ENCODE peak calls at places on chromosomes 16 and 17, in ten cellular contexts. W, N, D, L, I, H, C, P, B and E are unnamed samples.
A peak's percentile ranks its signal among the peaks of the same experiment; 100 is the strongest.

GRCh38 chr16:60905806-60906205 is 1130.4 kb downstream of the CDH8 start:
- DNase-seq in W (no peak), N (no peak), D (no peak), L (no peak), I (no peak), H (no peak), C (no peak), P (no peak), B (no peak), E (no peak)

GRCh38 chr17:59723607-59724006 is 16.2 kb downstream of the VMP1 start:
- DNase-seq in W (no peak), N (no peak), D (no peak), L (no peak), I (no peak), H (no peak), C (no peak), P (no peak), B (no peak), E (no peak)

GRCh38 chr16:19522369-19523159 is 666 bp upstream of the GDE1 start:
- DNase-seq in W (no peak), N (no peak), D (no peak), L (no peak), I (no peak), H (no peak), C (no peak), P (no peak), B (no peak), E (no peak)

GRCh38 chr16:68091604-68092261 is 6.6 kb downstream of the NFATC3 start:
- DNase-seq in W (no peak), N (no peak), D (no peak), L (peak; percentile 72), I (no peak), H (no peak), C (peak; percentile 5), P (no peak), B (no peak), E (no peak)

GRCh38 chr16:54370653-54371052 is 84.1 kb upstream of the IRX3 start:
- DNase-seq in W (no peak), N (no peak), D (no peak), L (no peak), I (peak; percentile 57), H (no peak), C (no peak), P (no peak), B (no peak), E (peak; percentile 46)

GRCh38 chr16:15703029-15703736 is 53.1 kb downstream of the NDE1 start:
- DNase-seq in W (no peak), N (no peak), D (no peak), L (no peak), I (no peak), H (no peak), C (no peak), P (no peak), B (no peak), E (no peak)

GRCh38 chr17:14019186-14019956 is 49.9 kb upstream of the COX10 start:
- DNase-seq in W (no peak), N (no peak), D (no peak), L (peak; percentile 57), I (no peak), H (no peak), C (no peak), P (no peak), B (no peak), E (no peak)

GRCh38 chr16:84836234-84836647 is 16.5 kb downstream of the CRISPLD2 start:
- DNase-seq in W (no peak), N (peak; percentile 71), D (peak; percentile 49), L (peak; percentile 100), I (peak; percentile 78), H (peak; percentile 73), C (peak; percentile 87), P (peak; percentile 79), B (peak; percentile 98), E (peak; percentile 71)

GRCh38 chr17:29390856-29391631 is 881 bp downstream of the TAOK1 start:
- DNase-seq in W (peak; percentile 28), N (peak; percentile 50), D (no peak), L (peak; percentile 42), I (peak; percentile 53), H (peak; percentile 25), C (peak; percentile 67), P (peak; percentile 14), B (peak; percentile 22), E (peak; percentile 20)

GRCh38 chr17:57874058-57874419 is 24.2 kb upstream of the MRPS23 start:
- DNase-seq in W (no peak), N (no peak), D (no peak), L (no peak), I (no peak), H (no peak), C (no peak), P (no peak), B (no peak), E (no peak)

GRCh38 chr17:20095366-20096080 is 86.4 kb downstream of the SPECC1 start:
- DNase-seq in W (peak; percentile 67), N (no peak), D (peak; percentile 66), L (peak; percentile 13), I (peak; percentile 88), H (peak; percentile 22), C (peak; percentile 84), P (peak; percentile 76), B (peak; percentile 66), E (peak; percentile 92)

GRCh38 chr16:47617732-47618131 is 156.6 kb downstream of the PHKB start:
- DNase-seq in W (no peak), N (no peak), D (no peak), L (no peak), I (no peak), H (no peak), C (no peak), P (no peak), B (no peak), E (no peak)

GRCh38 chr16:81521141-81521626 is 76.6 kb downstream of the CMIP start:
- DNase-seq in W (no peak), N (peak; percentile 92), D (peak; percentile 34), L (no peak), I (peak; percentile 73), H (peak; percentile 63), C (no peak), P (no peak), B (no peak), E (no peak)

GRCh38 chr17:4276514-4276913 is 12.7 kb upstream of the ANKFY1 start:
- DNase-seq in W (no peak), N (no peak), D (no peak), L (no peak), I (no peak), H (no peak), C (no peak), P (no peak), B (no peak), E (no peak)

GRCh38 chr17:47875011-47875471 is 21.0 kb upstream of the SP2 start:
- DNase-seq in W (no peak), N (no peak), D (no peak), L (no peak), I (no peak), H (no peak), C (peak; percentile 54), P (no peak), B (no peak), E (no peak)

GRCh38 chr16:54430491-54431030 is 144.0 kb upstream of the IRX3 start:
- DNase-seq in W (no peak), N (no peak), D (no peak), L (peak; percentile 29), I (no peak), H (no peak), C (no peak), P (no peak), B (no peak), E (no peak)

GRCh38 chr17:78359936-78360370 is at the start of gene SOCS3:
- DNase-seq in W (peak; percentile 98), N (peak; percentile 96), D (peak; percentile 92), L (peak; percentile 94), I (peak; percentile 97), H (peak; percentile 96), C (peak; percentile 98), P (peak; percentile 89), B (peak; percentile 94), E (peak; percentile 94)
- TF ChIP-seq POLR2A in W (peak; percentile 96), N (peak; percentile 93), D (peak; percentile 90), L (peak; percentile 99), I (peak; percentile 94), H (peak; percentile 76), C (peak; percentile 98), P (peak; percentile 97), B (peak; percentile 98), E (peak; percentile 81)

GRCh38 chr17:40448213-40448638 is 5.0 kb downstream of the IGFBP4 start:
- DNase-seq in W (no peak), N (no peak), D (peak; percentile 47), L (peak; percentile 23), I (peak; percentile 73), H (peak; percentile 54), C (peak; percentile 68), P (peak; percentile 43), B (peak; percentile 60), E (peak; percentile 49)
- TF ChIP-seq CTCF in W (no peak), N (no peak), D (no peak), L (no peak), I (no peak), H (no peak), C (no peak), P (no peak), B (no peak), E (no peak)

DNA sequence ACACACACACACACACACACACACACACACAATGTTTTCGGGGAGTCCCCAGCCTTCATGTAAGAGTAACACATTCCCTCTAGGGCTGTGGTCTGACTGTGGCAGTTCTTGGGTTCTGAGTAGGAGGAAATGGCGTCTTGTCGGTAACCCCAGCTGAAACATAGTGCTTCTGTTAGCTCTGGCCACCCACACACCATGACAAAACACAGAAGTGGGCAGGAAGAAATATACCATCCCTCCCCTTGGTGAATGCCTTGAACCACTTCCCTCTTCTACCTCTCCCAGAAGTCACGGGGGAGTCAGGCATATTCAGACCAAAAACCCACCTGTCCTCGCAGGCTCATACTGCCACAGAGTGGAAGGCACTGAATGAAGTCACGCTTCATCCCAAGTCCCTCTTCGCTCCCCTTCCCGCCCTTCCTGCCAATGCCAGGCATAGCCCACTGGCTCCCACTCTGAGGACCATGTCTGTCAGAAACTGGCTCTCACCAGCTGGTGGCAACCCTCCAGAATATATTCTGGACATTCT is 11.5 kb downstream of the SLC35B1 start:
- DNase-seq in W (no peak), N (peak; percentile 73), D (no peak), L (peak; percentile 17), I (no peak), H (no peak), C (no peak), P (no peak), B (no peak), E (no peak)
- H3K4me3 ChIP-seq in W (no peak overlapping the region), N (no peak overlapping the region), D (no peak overlapping the region), L (no peak overlapping the region), I (no peak overlapping the region), H (no peak overlapping the region), C (no peak overlapping the region), P (no peak overlapping the region), B (no peak overlapping the region), E (no peak overlapping the region)

DNA sequence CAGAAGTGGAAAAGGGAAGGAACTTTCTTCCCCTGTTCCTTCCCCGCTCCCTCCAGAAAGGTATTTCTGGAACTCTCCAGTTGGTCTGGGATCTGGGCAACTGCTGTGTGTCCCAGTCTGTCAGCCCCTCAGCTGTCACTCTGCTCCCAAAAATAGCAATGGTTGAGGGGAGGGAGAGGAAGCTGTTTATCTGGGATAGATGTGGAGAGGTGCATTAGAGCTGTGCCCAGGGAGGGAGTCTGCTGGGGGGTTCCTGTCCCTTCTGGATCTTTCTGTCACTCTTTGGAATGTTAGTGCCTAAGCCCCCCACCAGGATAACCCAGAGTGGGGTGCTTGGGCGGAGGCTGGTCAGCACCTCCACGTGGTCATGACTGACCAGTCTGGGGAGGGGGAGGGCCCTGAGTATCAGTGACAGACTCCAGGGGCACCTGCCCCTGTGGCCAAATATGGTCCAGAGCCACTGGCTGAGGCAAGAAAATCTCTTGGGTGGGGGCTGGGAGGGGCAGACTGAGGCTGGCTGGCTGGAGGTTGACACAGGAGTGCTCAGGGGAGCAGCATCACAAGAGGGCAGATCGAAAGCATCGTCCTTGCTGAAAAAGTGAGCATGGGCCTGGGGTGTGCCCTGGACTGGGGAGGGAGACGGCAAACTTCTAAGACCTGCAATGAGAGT is at the start of gene UNC45B:
- DNase-seq in W (no peak), N (no peak), D (no peak), L (no peak), I (no peak), H (no peak), C (no peak), P (no peak), B (no peak), E (no peak)
- TF ChIP-seq POLR2A in W (no peak), N (no peak), D (no peak), L (no peak), I (no peak), H (no peak), C (peak; percentile 59), P (no peak), B (no peak), E (no peak)